ENCODE peak calls at places on chromosomes 4 and X, in eight cellular contexts. One of them, this sample, is unnamed.

GRCh38 chr4:7206856-7207567 is 14.7 kb downstream of the SORCS2 start:
- DNase-seq in OCI-LY7: no peak
- DNase-seq in ovary: peak; percentile 89
- DNase-seq in uterus: peak; percentile 92
- DNase-seq in PC-3: peak; percentile 82
- DNase-seq in mucosa of descending colon: peak; percentile 63
- DNase-seq in heart left ventricle: peak; percentile 86
- DNase-seq in sigmoid colon: peak; percentile 95
- DNase-seq in this sample: no peak

GRCh38 chrX:120791013-120791643 is 84.5 kb downstream of the CT47B1 start:
- DNase-seq in heart left ventricle: peak; percentile 17
- DNase-seq in sigmoid colon: peak; percentile 72
- DNase-seq in PC-3: peak; percentile 79
- DNase-seq in OCI-LY7: no peak
- DNase-seq in ovary: peak; percentile 70
- DNase-seq in uterus: peak; percentile 27
- DNase-seq in mucosa of descending colon: peak; percentile 23
- DNase-seq in this sample: no peak

GRCh38 chr4:88137112-88137511 is 21.3 kb downstream of the ABCG2 start:
- DNase-seq in uterus: no peak
- DNase-seq in heart left ventricle: no peak
- DNase-seq in OCI-LY7: no peak
- DNase-seq in PC-3: peak; percentile 65
- DNase-seq in ovary: no peak
- DNase-seq in sigmoid colon: no peak
- DNase-seq in mucosa of descending colon: no peak
- DNase-seq in this sample: no peak

GRCh38 chr4:11741190-11741652 is 312.5 kb upstream of the HS3ST1 start:
- DNase-seq in uterus: no peak
- DNase-seq in sigmoid colon: no peak
- DNase-seq in OCI-LY7: no peak
- DNase-seq in PC-3: peak; percentile 39
- DNase-seq in mucosa of descending colon: no peak
- DNase-seq in ovary: no peak
- DNase-seq in heart left ventricle: no peak
- DNase-seq in this sample: no peak

GRCh38 chrX:27599928-27600327 is 9.8 kb downstream of the DCAF8L2 start:
- DNase-seq in sigmoid colon: no peak
- DNase-seq in ovary: no peak
- DNase-seq in OCI-LY7: no peak
- DNase-seq in PC-3: peak; percentile 73
- DNase-seq in uterus: no peak
- DNase-seq in mucosa of descending colon: no peak
- DNase-seq in heart left ventricle: no peak
- DNase-seq in this sample: no peak

GRCh38 chr4:69984030-69984443 is 11.7 kb upstream of the STATH start:
- DNase-seq in uterus: no peak
- DNase-seq in OCI-LY7: no peak
- DNase-seq in sigmoid colon: peak; percentile 58
- DNase-seq in ovary: no peak
- DNase-seq in heart left ventricle: no peak
- DNase-seq in PC-3: peak; percentile 79
- DNase-seq in mucosa of descending colon: no peak
- DNase-seq in this sample: no peak

GRCh38 chrX:16212436-16212835 is 45.2 kb downstream of the MAGEB17 start:
- DNase-seq in uterus: no peak
- DNase-seq in heart left ventricle: no peak
- DNase-seq in PC-3: peak; percentile 42
- DNase-seq in ovary: no peak
- DNase-seq in OCI-LY7: peak; percentile 27
- DNase-seq in mucosa of descending colon: no peak
- DNase-seq in sigmoid colon: no peak
- DNase-seq in this sample: no peak

GRCh38 chr4:6466756-6467381 is 5.5 kb downstream of the PPP2R2C start:
- DNase-seq in heart left ventricle: no peak
- DNase-seq in PC-3: no peak
- DNase-seq in sigmoid colon: peak; percentile 30
- DNase-seq in uterus: no peak
- DNase-seq in ovary: no peak
- DNase-seq in OCI-LY7: no peak
- DNase-seq in mucosa of descending colon: no peak
- DNase-seq in this sample: peak; percentile 11

GRCh38 chr4:186144180-186144579 is 39.7 kb downstream of the FAM149A start:
- DNase-seq in sigmoid colon: no peak
- DNase-seq in PC-3: peak; percentile 16
- DNase-seq in mucosa of descending colon: peak; percentile 39
- DNase-seq in OCI-LY7: no peak
- DNase-seq in heart left ventricle: no peak
- DNase-seq in ovary: peak; percentile 35
- DNase-seq in uterus: peak; percentile 40
- DNase-seq in this sample: no peak

GRCh38 chr4:85783483-85783882 is 308.5 kb downstream of the ARHGAP24 start:
- DNase-seq in ovary: no peak
- DNase-seq in OCI-LY7: peak; percentile 27
- DNase-seq in sigmoid colon: no peak
- DNase-seq in uterus: no peak
- DNase-seq in heart left ventricle: no peak
- DNase-seq in mucosa of descending colon: no peak
- DNase-seq in PC-3: peak; percentile 63
- DNase-seq in this sample: no peak

GRCh38 chr4:86974481-86975050 is 39.8 kb downstream of the AFF1 start:
- DNase-seq in sigmoid colon: no peak
- DNase-seq in ovary: no peak
- DNase-seq in PC-3: peak; percentile 49
- DNase-seq in OCI-LY7: no peak
- DNase-seq in uterus: no peak
- DNase-seq in mucosa of descending colon: no peak
- DNase-seq in heart left ventricle: no peak
- DNase-seq in this sample: no peak

GRCh38 chr4:123455360-123455759 is 58.8 kb downstream of the SPRY1 start:
- DNase-seq in uterus: no peak
- DNase-seq in mucosa of descending colon: no peak
- DNase-seq in OCI-LY7: no peak
- DNase-seq in PC-3: no peak
- DNase-seq in sigmoid colon: no peak
- DNase-seq in ovary: no peak
- DNase-seq in heart left ventricle: no peak
- DNase-seq in this sample: no peak

GRCh38 chr4:106893903-106894302 is 142.2 kb downstream of the DKK2 start:
- DNase-seq in sigmoid colon: peak; percentile 57
- DNase-seq in heart left ventricle: no peak
- DNase-seq in OCI-LY7: no peak
- DNase-seq in PC-3: no peak
- DNase-seq in ovary: no peak
- DNase-seq in uterus: no peak
- DNase-seq in mucosa of descending colon: no peak
- DNase-seq in this sample: no peak

GRCh38 chr4:6760865-6761264 is 21.7 kb upstream of the KIAA0232 start:
- DNase-seq in heart left ventricle: no peak
- DNase-seq in OCI-LY7: no peak
- DNase-seq in ovary: no peak
- DNase-seq in PC-3: no peak
- DNase-seq in uterus: no peak
- DNase-seq in mucosa of descending colon: peak; percentile 17
- DNase-seq in sigmoid colon: no peak
- DNase-seq in this sample: no peak

GRCh38 chr4:22515888-22516541 is at the start of gene ADGRA3:
- DNase-seq in heart left ventricle: peak; percentile 82
- DNase-seq in ovary: peak; percentile 78
- DNase-seq in PC-3: peak; percentile 71
- DNase-seq in OCI-LY7: no peak
- DNase-seq in mucosa of descending colon: peak; percentile 88
- DNase-seq in sigmoid colon: peak; percentile 88
- DNase-seq in uterus: peak; percentile 74
- DNase-seq in this sample: peak; percentile 73

GRCh38 chr4:80268081-80268823 is 1.8 kb downstream of the FGF5 start:
- DNase-seq in PC-3: no peak
- DNase-seq in sigmoid colon: no peak
- DNase-seq in mucosa of descending colon: no peak
- DNase-seq in uterus: no peak
- DNase-seq in ovary: no peak
- DNase-seq in heart left ventricle: no peak
- DNase-seq in OCI-LY7: no peak
- DNase-seq in this sample: no peak
- H3K4me3 ChIP-seq in PC-3: peak overlapping the region; percentile 47
- H3K4me3 ChIP-seq in sigmoid colon: peak overlapping the region; percentile 76
- H3K4me3 ChIP-seq in mucosa of descending colon: no peak overlapping the region
- H3K4me3 ChIP-seq in uterus: no peak overlapping the region
- H3K4me3 ChIP-seq in ovary: no peak overlapping the region
- H3K4me3 ChIP-seq in heart left ventricle: no peak overlapping the region
- H3K4me3 ChIP-seq in OCI-LY7: no peak overlapping the region
- H3K4me3 ChIP-seq in this sample: no peak overlapping the region

DNA sequence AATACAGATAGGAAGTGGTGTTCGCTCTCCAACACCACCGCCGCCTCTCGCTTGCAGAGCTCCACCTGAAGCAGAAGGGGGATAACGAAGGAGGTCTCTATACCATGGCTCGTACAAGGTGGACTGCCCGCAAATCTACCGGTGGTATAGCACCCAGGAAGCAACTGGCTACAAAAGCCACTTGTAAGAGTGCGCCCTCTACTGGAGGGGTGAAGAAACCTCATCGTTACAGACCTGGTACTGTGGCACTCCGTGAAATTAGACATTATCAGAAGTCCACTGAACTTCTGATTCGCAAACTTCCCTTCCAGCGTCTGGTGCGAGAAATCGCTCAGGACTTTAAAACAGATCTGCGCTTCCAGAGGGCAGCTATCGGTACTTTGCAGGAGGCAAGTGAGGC is 5.2 kb upstream of the BMP15 start:
- DNase-seq in heart left ventricle: no peak
- DNase-seq in PC-3: peak; percentile 45
- DNase-seq in sigmoid colon: no peak
- DNase-seq in OCI-LY7: peak; percentile 12
- DNase-seq in mucosa of descending colon: no peak
- DNase-seq in ovary: no peak
- DNase-seq in uterus: no peak
- DNase-seq in this sample: no peak
- TF ChIP-seq CTCF in heart left ventricle: no peak
- TF ChIP-seq CTCF in PC-3: peak; percentile 62
- TF ChIP-seq CTCF in sigmoid colon: no peak
- TF ChIP-seq CTCF in OCI-LY7: peak; percentile 65
- TF ChIP-seq CTCF in mucosa of descending colon: no peak
- TF ChIP-seq CTCF in ovary: no peak
- TF ChIP-seq CTCF in uterus: no peak
- TF ChIP-seq CTCF in this sample: no peak

GRCh38 chr4:40482985-40483647 is 146.5 kb downstream of the RBM47 start:
- DNase-seq in PC-3: no peak
- DNase-seq in uterus: no peak
- DNase-seq in ovary: no peak
- DNase-seq in mucosa of descending colon: no peak
- DNase-seq in sigmoid colon: no peak
- DNase-seq in OCI-LY7: no peak
- DNase-seq in heart left ventricle: no peak
- DNase-seq in this sample: no peak

GRCh38 chr4:40480291-40480690 is 145.2 kb downstream of the CHRNA9 start:
- DNase-seq in mucosa of descending colon: no peak
- DNase-seq in sigmoid colon: no peak
- DNase-seq in ovary: no peak
- DNase-seq in OCI-LY7: no peak
- DNase-seq in uterus: no peak
- DNase-seq in PC-3: no peak
- DNase-seq in heart left ventricle: no peak
- DNase-seq in this sample: no peak

GRCh38 chr4:40479378-40479777 is 144.2 kb downstream of the CHRNA9 start:
- DNase-seq in OCI-LY7: no peak
- DNase-seq in PC-3: no peak
- DNase-seq in uterus: no peak
- DNase-seq in heart left ventricle: no peak
- DNase-seq in mucosa of descending colon: no peak
- DNase-seq in ovary: no peak
- DNase-seq in sigmoid colon: no peak
- DNase-seq in this sample: no peak

GRCh38 chr4:40484346-40484745 is 145.3 kb downstream of the RBM47 start:
- DNase-seq in heart left ventricle: no peak
- DNase-seq in sigmoid colon: no peak
- DNase-seq in mucosa of descending colon: no peak
- DNase-seq in PC-3: peak; percentile 30
- DNase-seq in uterus: no peak
- DNase-seq in ovary: no peak
- DNase-seq in OCI-LY7: no peak
- DNase-seq in this sample: no peak

DNA sequence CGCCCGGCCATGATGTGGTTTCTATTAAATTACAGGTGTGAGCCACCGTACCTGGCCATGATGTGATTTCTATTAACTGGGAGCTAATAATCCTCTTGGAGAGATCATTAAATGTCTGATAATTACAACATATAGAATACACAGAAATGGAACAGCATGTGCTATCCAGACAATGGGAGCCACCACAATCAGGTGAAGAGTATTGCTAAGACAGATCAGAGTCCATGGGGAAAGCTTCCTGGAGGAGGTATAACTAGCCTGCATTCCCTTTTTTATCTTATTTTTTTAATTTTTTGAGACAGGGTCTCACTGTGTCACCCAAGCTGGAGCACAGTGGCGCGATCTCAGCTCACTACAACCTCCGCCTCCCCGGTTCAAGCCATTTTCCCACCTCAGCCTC is 146.8 kb downstream of the CHRNA9 start:
- DNase-seq in mucosa of descending colon: no peak
- DNase-seq in ovary: no peak
- DNase-seq in uterus: no peak
- DNase-seq in PC-3: no peak
- DNase-seq in OCI-LY7: no peak
- DNase-seq in heart left ventricle: no peak
- DNase-seq in sigmoid colon: no peak
- DNase-seq in this sample: no peak
- H3K4me1 ChIP-seq in mucosa of descending colon: peaks cover 26% of the 10 kb centered on the region
- H3K4me1 ChIP-seq in ovary: no peaks in the 10 kb centered on the region
- H3K4me1 ChIP-seq in uterus: no peaks in the 10 kb centered on the region
- H3K4me1 ChIP-seq in PC-3: peaks cover 22% of the 10 kb centered on the region
- H3K4me1 ChIP-seq in OCI-LY7: peaks cover 10% of the 10 kb centered on the region
- H3K4me1 ChIP-seq in heart left ventricle: no peaks in the 10 kb centered on the region
- H3K4me1 ChIP-seq in sigmoid colon: no peaks in the 10 kb centered on the region
- H3K4me1 ChIP-seq in this sample: peaks cover 23% of the 10 kb centered on the region

GRCh38 chr4:2259541-2260267 is 2.2 kb downstream of the MXD4 start:
- DNase-seq in OCI-LY7: no peak
- DNase-seq in PC-3: no peak
- DNase-seq in uterus: peak; percentile 16
- DNase-seq in ovary: peak; percentile 32
- DNase-seq in sigmoid colon: peak; percentile 68
- DNase-seq in heart left ventricle: peak; percentile 18
- DNase-seq in mucosa of descending colon: peak; percentile 30
- DNase-seq in this sample: peak; percentile 44
- H3K4me3 ChIP-seq in OCI-LY7: no peak overlapping the region
- H3K4me3 ChIP-seq in PC-3: no peak overlapping the region
- H3K4me3 ChIP-seq in uterus: peak overlapping the region; percentile 91
- H3K4me3 ChIP-seq in ovary: no peak overlapping the region
- H3K4me3 ChIP-seq in sigmoid colon: peak overlapping the region; percentile 92
- H3K4me3 ChIP-seq in heart left ventricle: peak overlapping the region; percentile 95
- H3K4me3 ChIP-seq in mucosa of descending colon: no peak overlapping the region
- H3K4me3 ChIP-seq in this sample: peak overlapping the region; percentile 99

GRCh38 chr4:46886711-46887110 is 22.3 kb downstream of the COX7B2 start:
- DNase-seq in OCI-LY7: no peak
- DNase-seq in heart left ventricle: no peak
- DNase-seq in sigmoid colon: no peak
- DNase-seq in ovary: no peak
- DNase-seq in uterus: no peak
- DNase-seq in mucosa of descending colon: no peak
- DNase-seq in PC-3: peak; percentile 38
- DNase-seq in this sample: no peak
- TF ChIP-seq CTCF in OCI-LY7: peak; percentile 58
- TF ChIP-seq CTCF in heart left ventricle: peak; percentile 33
- TF ChIP-seq CTCF in sigmoid colon: no peak
- TF ChIP-seq CTCF in ovary: no peak
- TF ChIP-seq CTCF in uterus: no peak
- TF ChIP-seq CTCF in mucosa of descending colon: no peak
- TF ChIP-seq CTCF in PC-3: peak; percentile 52
- TF ChIP-seq CTCF in this sample: no peak

This sample was measured in Peyer's patch.